ENCODE peak calls at places on chromosomes 16 and 17, in eight cellular contexts. One of them, this sample, is unnamed.

GRCh38 chr16:4608704-4608980 is 6.0 kb downstream of the UBALD1 start:
- DNase-seq in cardiac fibroblast: no peak
- DNase-seq in heart left ventricle: no peak
- DNase-seq in GM23338: no peak
- DNase-seq in fibroblast of pulmonary artery: no peak
- DNase-seq in neural crest cell: no peak
- DNase-seq in GM13977: no peak
- DNase-seq in colonic mucosa: no peak
- DNase-seq in this sample: no peak

GRCh38 chr16:5615868-5616642 is 518.5 kb upstream of the EEF2KMT start:
- DNase-seq in cardiac fibroblast: no peak
- DNase-seq in heart left ventricle: peak
- DNase-seq in GM23338: peak
- DNase-seq in fibroblast of pulmonary artery: peak
- DNase-seq in neural crest cell: peak
- DNase-seq in GM13977: peak
- DNase-seq in colonic mucosa: peak
- DNase-seq in this sample: no peak

GRCh38 chr16:6493555-6493954 is 839.1 kb upstream of the RBFOX1 start:
- DNase-seq in cardiac fibroblast: no peak
- DNase-seq in heart left ventricle: no peak
- DNase-seq in GM23338: no peak
- DNase-seq in fibroblast of pulmonary artery: no peak
- DNase-seq in neural crest cell: no peak
- DNase-seq in GM13977: no peak
- DNase-seq in colonic mucosa: no peak
- DNase-seq in this sample: no peak

GRCh38 chr17:68906638-68907037 is 48.6 kb downstream of the ABCA8 start:
- DNase-seq in cardiac fibroblast: peak
- DNase-seq in heart left ventricle: no peak
- DNase-seq in GM23338: peak
- DNase-seq in fibroblast of pulmonary artery: peak
- DNase-seq in neural crest cell: no peak
- DNase-seq in GM13977: no peak
- DNase-seq in colonic mucosa: no peak
- DNase-seq in this sample: peak

GRCh38 chr16:31876955-31877828 is 3.6 kb downstream of the ZNF267 start:
- DNase-seq in cardiac fibroblast: peak
- DNase-seq in heart left ventricle: no peak
- DNase-seq in GM23338: no peak
- DNase-seq in fibroblast of pulmonary artery: peak
- DNase-seq in neural crest cell: no peak
- DNase-seq in GM13977: peak
- DNase-seq in colonic mucosa: no peak
- DNase-seq in this sample: peak

GRCh38 chr17:67376892-67377726 is at the start of gene PITPNC1:
- DNase-seq in cardiac fibroblast: peak
- DNase-seq in heart left ventricle: peak
- DNase-seq in GM23338: peak
- DNase-seq in fibroblast of pulmonary artery: peak
- DNase-seq in neural crest cell: peak
- DNase-seq in GM13977: peak
- DNase-seq in colonic mucosa: peak
- DNase-seq in this sample: peak

GRCh38 chr17:10843806-10844205 is 5.9 kb upstream of the PIRT start:
- DNase-seq in cardiac fibroblast: peak
- DNase-seq in heart left ventricle: no peak
- DNase-seq in GM23338: peak
- DNase-seq in fibroblast of pulmonary artery: peak
- DNase-seq in neural crest cell: peak
- DNase-seq in GM13977: no peak
- DNase-seq in colonic mucosa: peak
- DNase-seq in this sample: no peak

GRCh38 chr17:49968380-49969133 is 433 bp upstream of the DLX4 start:
- DNase-seq in cardiac fibroblast: peak
- DNase-seq in heart left ventricle: peak
- DNase-seq in GM23338: peak
- DNase-seq in fibroblast of pulmonary artery: peak
- DNase-seq in neural crest cell: peak
- DNase-seq in GM13977: peak
- DNase-seq in colonic mucosa: peak
- DNase-seq in this sample: peak

GRCh38 chr16:54627616-54628015 is 303.0 kb upstream of the IRX5 start:
- DNase-seq in cardiac fibroblast: peak
- DNase-seq in heart left ventricle: no peak
- DNase-seq in GM23338: no peak
- DNase-seq in fibroblast of pulmonary artery: peak
- DNase-seq in neural crest cell: no peak
- DNase-seq in GM13977: no peak
- DNase-seq in colonic mucosa: no peak
- DNase-seq in this sample: no peak

GRCh38 chr17:5123343-5124124 is 7.7 kb downstream of the USP6 start:
- DNase-seq in cardiac fibroblast: no peak
- DNase-seq in heart left ventricle: no peak
- DNase-seq in GM23338: no peak
- DNase-seq in fibroblast of pulmonary artery: no peak
- DNase-seq in neural crest cell: no peak
- DNase-seq in GM13977: no peak
- DNase-seq in colonic mucosa: peak
- DNase-seq in this sample: no peak

GRCh38 chr17:40301315-40301714 is 7.7 kb upstream of the RARA start:
- DNase-seq in cardiac fibroblast: no peak
- DNase-seq in heart left ventricle: no peak
- DNase-seq in GM23338: peak
- DNase-seq in fibroblast of pulmonary artery: no peak
- DNase-seq in neural crest cell: no peak
- DNase-seq in GM13977: no peak
- DNase-seq in colonic mucosa: no peak
- DNase-seq in this sample: no peak

GRCh38 chr17:75405365-75406221 is at the start of gene GRB2:
- DNase-seq in cardiac fibroblast: peak
- DNase-seq in heart left ventricle: peak
- DNase-seq in GM23338: peak
- DNase-seq in fibroblast of pulmonary artery: peak
- DNase-seq in neural crest cell: peak
- DNase-seq in GM13977: peak
- DNase-seq in colonic mucosa: peak
- DNase-seq in this sample: peak

GRCh38 chr17:27559996-27560481 is 70.9 kb upstream of the LGALS9 start:
- DNase-seq in cardiac fibroblast: peak
- DNase-seq in heart left ventricle: peak
- DNase-seq in GM23338: no peak
- DNase-seq in fibroblast of pulmonary artery: peak
- DNase-seq in neural crest cell: no peak
- DNase-seq in GM13977: no peak
- DNase-seq in colonic mucosa: peak
- DNase-seq in this sample: peak

GRCh38 chr16:30473231-30474061 is 904 bp downstream of the ITGAL start:
- DNase-seq in cardiac fibroblast: no peak
- DNase-seq in heart left ventricle: no peak
- DNase-seq in GM23338: no peak
- DNase-seq in fibroblast of pulmonary artery: no peak
- DNase-seq in neural crest cell: no peak
- DNase-seq in GM13977: peak
- DNase-seq in colonic mucosa: no peak
- DNase-seq in this sample: no peak

GRCh38 chr16:27475561-27475960 is 73.6 kb downstream of the IL21R start:
- DNase-seq in cardiac fibroblast: peak
- DNase-seq in heart left ventricle: no peak
- DNase-seq in GM23338: no peak
- DNase-seq in fibroblast of pulmonary artery: peak
- DNase-seq in neural crest cell: no peak
- DNase-seq in GM13977: no peak
- DNase-seq in colonic mucosa: no peak
- DNase-seq in this sample: no peak

GRCh38 chr17:41767324-41768042 is 19.0 kb downstream of the JUP start:
- DNase-seq in cardiac fibroblast: no peak
- DNase-seq in heart left ventricle: no peak
- DNase-seq in GM23338: no peak
- DNase-seq in fibroblast of pulmonary artery: no peak
- DNase-seq in neural crest cell: no peak
- DNase-seq in GM13977: no peak
- DNase-seq in colonic mucosa: no peak
- DNase-seq in this sample: no peak
- TF ChIP-seq CTCF in cardiac fibroblast: no peak
- TF ChIP-seq CTCF in heart left ventricle: no peak
- TF ChIP-seq CTCF in GM23338: no peak
- TF ChIP-seq CTCF in fibroblast of pulmonary artery: no peak
- TF ChIP-seq CTCF in neural crest cell: no peak
- TF ChIP-seq CTCF in GM13977: no peak
- TF ChIP-seq CTCF in colonic mucosa: no peak
- TF ChIP-seq CTCF in this sample: no peak

GRCh38 chr16:83890359-83890758 is 8.6 kb upstream of the MLYCD start:
- DNase-seq in cardiac fibroblast: no peak
- DNase-seq in heart left ventricle: no peak
- DNase-seq in GM23338: no peak
- DNase-seq in fibroblast of pulmonary artery: no peak
- DNase-seq in neural crest cell: no peak
- DNase-seq in GM13977: no peak
- DNase-seq in colonic mucosa: no peak
- DNase-seq in this sample: no peak

GRCh38 chr16:83887564-83887963 is 11.4 kb upstream of the MLYCD start:
- DNase-seq in cardiac fibroblast: no peak
- DNase-seq in heart left ventricle: no peak
- DNase-seq in GM23338: no peak
- DNase-seq in fibroblast of pulmonary artery: no peak
- DNase-seq in neural crest cell: no peak
- DNase-seq in GM13977: no peak
- DNase-seq in colonic mucosa: no peak
- DNase-seq in this sample: no peak

GRCh38 chr16:83886199-83886971 is 12.5 kb upstream of the MLYCD start:
- DNase-seq in cardiac fibroblast: no peak
- DNase-seq in heart left ventricle: no peak
- DNase-seq in GM23338: no peak
- DNase-seq in fibroblast of pulmonary artery: no peak
- DNase-seq in neural crest cell: no peak
- DNase-seq in GM13977: no peak
- DNase-seq in colonic mucosa: no peak
- DNase-seq in this sample: no peak

GRCh38 chr16:83888672-83889044 is 10.3 kb upstream of the MLYCD start:
- DNase-seq in cardiac fibroblast: peak
- DNase-seq in heart left ventricle: no peak
- DNase-seq in GM23338: no peak
- DNase-seq in fibroblast of pulmonary artery: no peak
- DNase-seq in neural crest cell: no peak
- DNase-seq in GM13977: no peak
- DNase-seq in colonic mucosa: no peak
- DNase-seq in this sample: no peak

GRCh38 chr16:83887088-83887487 is 11.8 kb upstream of the MLYCD start:
- DNase-seq in cardiac fibroblast: no peak
- DNase-seq in heart left ventricle: no peak
- DNase-seq in GM23338: peak
- DNase-seq in fibroblast of pulmonary artery: peak
- DNase-seq in neural crest cell: no peak
- DNase-seq in GM13977: no peak
- DNase-seq in colonic mucosa: no peak
- DNase-seq in this sample: peak
- TF ChIP-seq CTCF in cardiac fibroblast: peak
- TF ChIP-seq CTCF in heart left ventricle: no peak
- TF ChIP-seq CTCF in GM23338: peak
- TF ChIP-seq CTCF in fibroblast of pulmonary artery: peak
- TF ChIP-seq CTCF in neural crest cell: peak
- TF ChIP-seq CTCF in GM13977: peak
- TF ChIP-seq CTCF in colonic mucosa: no peak
- TF ChIP-seq CTCF in this sample: peak

DNA sequence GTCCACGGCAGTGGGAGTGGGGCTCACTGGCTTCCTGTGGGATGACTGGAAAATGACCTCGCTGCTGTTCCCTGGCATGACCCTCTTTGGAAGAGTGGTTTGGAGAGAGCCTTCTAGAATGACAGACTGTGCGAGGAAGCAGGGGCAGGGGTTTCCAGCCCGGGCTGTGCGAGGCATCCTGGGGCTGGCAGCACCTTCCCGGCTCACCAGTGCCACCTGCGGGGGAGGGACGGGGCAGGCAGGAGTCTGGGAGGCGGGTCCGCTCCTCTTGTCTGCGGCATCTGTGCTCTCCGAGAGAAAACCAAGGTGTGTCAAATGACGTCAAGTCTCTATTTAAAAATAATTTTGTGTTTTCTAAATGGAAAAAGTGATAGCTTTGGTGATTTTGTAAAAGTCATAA is 7.8 kb upstream of the RNF213 start:
- DNase-seq in cardiac fibroblast: peak
- DNase-seq in heart left ventricle: no peak
- DNase-seq in GM23338: peak
- DNase-seq in fibroblast of pulmonary artery: peak
- DNase-seq in neural crest cell: peak
- DNase-seq in GM13977: peak
- DNase-seq in colonic mucosa: peak
- DNase-seq in this sample: peak
- TF ChIP-seq CTCF in cardiac fibroblast: peak
- TF ChIP-seq CTCF in heart left ventricle: peak
- TF ChIP-seq CTCF in GM23338: peak
- TF ChIP-seq CTCF in fibroblast of pulmonary artery: peak
- TF ChIP-seq CTCF in neural crest cell: peak
- TF ChIP-seq CTCF in GM13977: peak
- TF ChIP-seq CTCF in colonic mucosa: peak
- TF ChIP-seq CTCF in this sample: peak

GRCh38 chr16:87171723-87172122 is 145.5 kb downstream of the C16orf95 start:
- DNase-seq in cardiac fibroblast: no peak
- DNase-seq in heart left ventricle: no peak
- DNase-seq in GM23338: no peak
- DNase-seq in fibroblast of pulmonary artery: no peak
- DNase-seq in neural crest cell: no peak
- DNase-seq in GM13977: no peak
- DNase-seq in colonic mucosa: no peak
- DNase-seq in this sample: no peak

GRCh38 chr16:87173294-87173883 is 143.8 kb downstream of the C16orf95 start:
- DNase-seq in cardiac fibroblast: no peak
- DNase-seq in heart left ventricle: no peak
- DNase-seq in GM23338: no peak
- DNase-seq in fibroblast of pulmonary artery: no peak
- DNase-seq in neural crest cell: no peak
- DNase-seq in GM13977: no peak
- DNase-seq in colonic mucosa: no peak
- DNase-seq in this sample: no peak

GRCh38 chr16:87174061-87174460 is 143.1 kb downstream of the C16orf95 start:
- DNase-seq in cardiac fibroblast: no peak
- DNase-seq in heart left ventricle: no peak
- DNase-seq in GM23338: peak
- DNase-seq in fibroblast of pulmonary artery: no peak
- DNase-seq in neural crest cell: no peak
- DNase-seq in GM13977: no peak
- DNase-seq in colonic mucosa: no peak
- DNase-seq in this sample: no peak

GRCh38 chr16:87170310-87170709 is 146.9 kb downstream of the C16orf95 start:
- DNase-seq in cardiac fibroblast: no peak
- DNase-seq in heart left ventricle: no peak
- DNase-seq in GM23338: no peak
- DNase-seq in fibroblast of pulmonary artery: no peak
- DNase-seq in neural crest cell: no peak
- DNase-seq in GM13977: no peak
- DNase-seq in colonic mucosa: no peak
- DNase-seq in this sample: no peak

DNA sequence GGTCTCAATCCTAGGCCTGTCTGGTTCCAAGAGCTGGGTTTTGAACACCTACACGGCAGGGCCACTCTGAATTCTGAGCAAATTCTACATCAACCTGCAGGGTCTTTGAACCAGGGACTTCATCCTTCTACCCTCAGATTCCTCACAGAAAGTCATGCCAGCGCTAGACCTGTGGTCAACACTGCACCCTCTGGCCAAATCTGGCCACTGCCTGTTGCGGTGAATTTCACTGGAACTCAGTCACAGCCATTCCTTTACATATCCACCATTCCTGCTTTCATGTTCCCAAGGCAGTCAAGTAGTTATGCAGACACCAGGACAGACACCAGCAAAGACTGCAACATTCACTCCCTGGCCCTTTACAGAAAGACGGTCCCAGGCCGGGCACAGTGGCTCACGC is 144.6 kb downstream of the C16orf95 start:
- DNase-seq in cardiac fibroblast: no peak
- DNase-seq in heart left ventricle: no peak
- DNase-seq in GM23338: peak
- DNase-seq in fibroblast of pulmonary artery: no peak
- DNase-seq in neural crest cell: no peak
- DNase-seq in GM13977: no peak
- DNase-seq in colonic mucosa: no peak
- DNase-seq in this sample: no peak
- TF ChIP-seq CTCF in cardiac fibroblast: peak
- TF ChIP-seq CTCF in heart left ventricle: no peak
- TF ChIP-seq CTCF in GM23338: peak
- TF ChIP-seq CTCF in fibroblast of pulmonary artery: peak
- TF ChIP-seq CTCF in neural crest cell: no peak
- TF ChIP-seq CTCF in GM13977: no peak
- TF ChIP-seq CTCF in colonic mucosa: no peak
- TF ChIP-seq CTCF in this sample: no peak